ENCODE peak calls at places on chromosomes 3 and 15, in seven cellular contexts. F, E, O, H, J, A and Y are unnamed samples.

GRCh38 chr3:46500631-46501377 is 3.0 kb downstream of the RTP3 start:
- DNase-seq in F (no peak), E (no peak), O (no peak), H (no peak), J (no peak), A (no peak), Y (no peak)

GRCh38 chr15:38617831-38618230 is 53.2 kb upstream of the RASGRP1 start:
- DNase-seq in F (no peak), E (no peak), O (no peak), H (no peak), J (no peak), A (no peak), Y (no peak)

GRCh38 chr3:46393011-46393410 is 13.9 kb downstream of the CCR5AS start:
- DNase-seq in F (peak; percentile 76), E (no peak), O (no peak), H (no peak), J (no peak), A (no peak), Y (no peak)

GRCh38 chr3:34296779-34297178 is 498.3 kb downstream of the PDCD6IP start:
- DNase-seq in F (no peak), E (no peak), O (no peak), H (no peak), J (no peak), A (no peak), Y (no peak)

GRCh38 chr3:33919312-33919711 is 120.9 kb downstream of the PDCD6IP start:
- DNase-seq in F (peak; percentile 29), E (no peak), O (no peak), H (no peak), J (no peak), A (no peak), Y (no peak)

GRCh38 chr3:170808041-170808440 is 62.0 kb downstream of the RPL22L1 start:
- DNase-seq in F (no peak), E (no peak), O (no peak), H (no peak), J (no peak), A (no peak), Y (no peak)

GRCh38 chr3:148903941-148904340 is 38.8 kb downstream of the CPA3 start:
- DNase-seq in F (no peak), E (no peak), O (no peak), H (no peak), J (no peak), A (no peak), Y (no peak)

GRCh38 chr3:156180077-156180476 is 59.7 kb downstream of the KCNAB1 start:
- DNase-seq in F (no peak), E (no peak), O (no peak), H (peak; percentile 42), J (no peak), A (no peak), Y (no peak)

GRCh38 chr15:70508561-70509281 is 254.6 kb downstream of the UACA start:
- DNase-seq in F (peak; percentile 64), E (no peak), O (no peak), H (peak; percentile 92), J (no peak), A (peak; percentile 52), Y (no peak)

GRCh38 chr3:193857996-193858395 is 265.0 kb downstream of the OPA1 start:
- DNase-seq in F (no peak), E (no peak), O (no peak), H (peak; percentile 98), J (no peak), A (peak; percentile 76), Y (no peak)

GRCh38 chr3:101850327-101851048 is 1.2 kb downstream of the NFKBIZ start:
- DNase-seq in F (no peak), E (peak; percentile 40), O (no peak), H (no peak), J (no peak), A (no peak), Y (no peak)

GRCh38 chr3:189714991-189715961 is 84.1 kb downstream of the TP63 start:
- DNase-seq in F (no peak), E (no peak), O (no peak), H (peak; percentile 84), J (no peak), A (peak; percentile 74), Y (no peak)

GRCh38 chr3:7328339-7328738 is 467.4 kb downstream of the GRM7 start:
- DNase-seq in F (no peak), E (no peak), O (no peak), H (no peak), J (no peak), A (no peak), Y (peak; percentile 19)

GRCh38 chr3:11900844-11901243 is 54.2 kb upstream of the TAMM41 start:
- DNase-seq in F (no peak), E (no peak), O (no peak), H (no peak), J (peak; percentile 82), A (no peak), Y (no peak)

GRCh38 chr3:132002039-132002438 is 32.8 kb downstream of the CPNE4 start:
- DNase-seq in F (no peak), E (no peak), O (no peak), H (no peak), J (no peak), A (no peak), Y (no peak)

GRCh38 chr15:53757906-53758305 is 1.6 kb downstream of the WDR72 start:
- DNase-seq in F (no peak), E (no peak), O (no peak), H (no peak), J (no peak), A (no peak), Y (no peak)

GRCh38 chr3:145767909-145768308 is 393.1 kb downstream of the PLOD2 start:
- DNase-seq in F (no peak), E (no peak), O (no peak), H (no peak), J (no peak), A (no peak), Y (no peak)

GRCh38 chr3:20225769-20226168 is 39.8 kb upstream of the SGO1 start:
- DNase-seq in F (peak; percentile 71), E (no peak), O (no peak), H (peak; percentile 2), J (no peak), A (peak; percentile 1), Y (no peak)